ENCODE peak calls at places on chromosomes 16 and 17, in five cellular contexts. S is RWPE1, H is stomach, Z is heart right ventricle, P is fibroblast of pulmonary artery. R is an unnamed sample.
A peak's percentile ranks its signal among the peaks of the same experiment; 100 is the strongest.

GRCh38 chr16:880471-881171 is 80.1 kb upstream of the GNG13 start:
- DNase-seq in H (no peak), P (no peak), Z (no peak), S (no peak), R (no peak)

GRCh38 chr17:76899414-76899813 is 31.2 kb downstream of the MGAT5B start:
- DNase-seq in S (no peak), H (no peak), Z (no peak), P (no peak), R (no peak)

GRCh38 chr16:85172465-85173071 is 60.3 kb upstream of the CIBAR2 start:
- DNase-seq in H (no peak), Z (no peak), S (no peak), P (peak; percentile 35), R (peak; percentile 18)

GRCh38 chr17:1126327-1126726 is 53.5 kb downstream of the ABR start:
- DNase-seq in S (no peak), P (no peak), Z (no peak), H (no peak), R (no peak)

GRCh38 chr17:49361129-49361901 is 735 bp downstream of the ZNF652 start:
- DNase-seq in H (peak; percentile 59), S (peak; percentile 55), P (peak; percentile 25), Z (peak; percentile 11), R (peak; percentile 50)

GRCh38 chr17:57499648-57500049 is 243.3 kb downstream of the MSI2 start:
- DNase-seq in Z (no peak), P (no peak), H (no peak), S (no peak), R (no peak)

GRCh38 chr16:17032332-17032731 is 438.4 kb downstream of the XYLT1 start:
- DNase-seq in S (no peak), P (no peak), H (no peak), Z (no peak), R (no peak)

GRCh38 chr16:53378138-53378537 is 56.1 kb upstream of the RBL2 start:
- DNase-seq in H (no peak), P (no peak), Z (no peak), S (peak; percentile 31), R (peak; percentile 61)

GRCh38 chr17:42253601-42254000 is 22.6 kb downstream of the STAT5B start:
- DNase-seq in Z (no peak), P (no peak), H (no peak), S (no peak), R (peak; percentile 41)

GRCh38 chr17:37067555-37068111 is 118.9 kb downstream of the AATF start:
- DNase-seq in S (peak; percentile 76), P (peak; percentile 78), Z (no peak), H (peak; percentile 93), R (peak; percentile 90)

GRCh38 chr16:28000314-28000713 is 63.2 kb downstream of the GSG1L start:
- DNase-seq in P (no peak), Z (no peak), S (no peak), H (no peak), R (no peak)

GRCh38 chr17:57928898-57929297 is 26.3 kb downstream of the CUEDC1 start:
- DNase-seq in P (no peak), Z (no peak), H (no peak), S (no peak), R (no peak)

GRCh38 chr16:49639739-49640388 is 216.0 kb downstream of the ZNF423 start:
- DNase-seq in H (no peak), Z (peak; percentile 75), P (peak; percentile 50), S (no peak), R (no peak)

GRCh38 chr16:30663820-30664528 is 5.7 kb downstream of the FBRS start:
- DNase-seq in P (no peak), H (no peak), S (no peak), Z (no peak), R (no peak)

GRCh38 chr16:74496054-74496453 is 74.8 kb upstream of the CLEC18B start:
- DNase-seq in H (no peak), P (no peak), Z (no peak), S (no peak), R (no peak)

GRCh38 chr17:72677714-72678390 is 414.6 kb downstream of the SLC39A11 start:
- DNase-seq in S (no peak), Z (no peak), H (no peak), P (peak; percentile 65), R (no peak)

GRCh38 chr17:32671891-32672290 is 185.1 kb downstream of the CDK5R1 start:
- DNase-seq in Z (peak; percentile 32), H (peak; percentile 60), P (peak; percentile 4), S (no peak), R (peak; percentile 13)

GRCh38 chr16:10895053-10895946 is 18.3 kb downstream of the CIITA start:
- DNase-seq in Z (peak; percentile 49), S (peak; percentile 60), P (peak; percentile 40), H (no peak), R (peak; percentile 60)

GRCh38 chr17:35433075-35433894 is 985 bp upstream of the SLFN12 start:
- DNase-seq in H (peak; percentile 69), P (peak; percentile 99), S (peak; percentile 90), Z (peak; percentile 84), R (peak; percentile 98)

GRCh38 chr17:72404872-72405271 is 284.1 kb downstream of the SOX9 start:
- DNase-seq in Z (no peak), P (peak; percentile 63), S (no peak), H (no peak), R (peak; percentile 18)

GRCh38 chr17:28983286-28984240 is 22.3 kb downstream of the SEZ6 start:
- DNase-seq in H (no peak), P (peak; percentile 35), S (no peak), Z (no peak), R (no peak)

GRCh38 chr16:84418056-84418849 is 49.9 kb downstream of the ATP2C2 start:
- DNase-seq in S (no peak), Z (no peak), H (no peak), P (no peak), R (no peak)

GRCh38 chr17:66018786-66019185 is 173.1 kb downstream of the CEP112 start:
- DNase-seq in Z (no peak), S (no peak), P (no peak), H (no peak), R (no peak)

GRCh38 chr17:4394208-4395110 is 28.0 kb upstream of the UBE2G1 start:
- DNase-seq in S (peak; percentile 71), Z (no peak), H (no peak), P (no peak), R (peak; percentile 59)

GRCh38 chr17:34728771-34729310 is 149.5 kb downstream of the TMEM132E start:
- DNase-seq in Z (no peak), H (no peak), P (no peak), S (no peak), R (no peak)

GRCh38 chr16:1980026-1980769 is 1.1 kb downstream of the NOXO1 start:
- DNase-seq in P (no peak), S (no peak), Z (no peak), H (peak; percentile 44), R (no peak)

GRCh38 chr17:3755335-3756030 is 31.8 kb downstream of the HASPIN start:
- DNase-seq in H (no peak), P (no peak), Z (no peak), S (no peak), R (no peak)

GRCh38 chr16:86355538-86355937 is 154.8 kb upstream of the FOXF1 start:
- DNase-seq in H (no peak), P (peak; percentile 49), S (peak; percentile 20), Z (no peak), R (peak; percentile 61)

GRCh38 chr16:77840623-77841274 is 52.4 kb downstream of the VAT1L start:
- DNase-seq in P (peak; percentile 26), Z (no peak), H (no peak), S (no peak), R (peak; percentile 27)

GRCh38 chr17:76171701-76172100 is 30.7 kb upstream of the FOXJ1 start:
- DNase-seq in P (no peak), Z (no peak), H (no peak), S (no peak), R (no peak)

GRCh38 chr16:31071861-31072260 is 2.2 kb downstream of the ZNF668 start:
- DNase-seq in Z (no peak), P (peak; percentile 52), H (no peak), S (no peak), R (peak; percentile 11)

GRCh38 chr17:48541574-48542113 is 3.3 kb downstream of the HOXB2 start:
- DNase-seq in S (no peak), H (no peak), Z (peak; percentile 45), P (peak; percentile 75), R (no peak)

GRCh38 chr17:45430738-45431530 is 1.7 kb downstream of the ARHGAP27 start:
- DNase-seq in S (peak; percentile 69), Z (no peak), P (no peak), H (peak; percentile 84), R (no peak)

GRCh38 chr17:64250211-64250835 is 12.7 kb downstream of the TEX2 start:
- DNase-seq in Z (no peak), P (no peak), S (no peak), H (no peak), R (no peak)

DNA sequence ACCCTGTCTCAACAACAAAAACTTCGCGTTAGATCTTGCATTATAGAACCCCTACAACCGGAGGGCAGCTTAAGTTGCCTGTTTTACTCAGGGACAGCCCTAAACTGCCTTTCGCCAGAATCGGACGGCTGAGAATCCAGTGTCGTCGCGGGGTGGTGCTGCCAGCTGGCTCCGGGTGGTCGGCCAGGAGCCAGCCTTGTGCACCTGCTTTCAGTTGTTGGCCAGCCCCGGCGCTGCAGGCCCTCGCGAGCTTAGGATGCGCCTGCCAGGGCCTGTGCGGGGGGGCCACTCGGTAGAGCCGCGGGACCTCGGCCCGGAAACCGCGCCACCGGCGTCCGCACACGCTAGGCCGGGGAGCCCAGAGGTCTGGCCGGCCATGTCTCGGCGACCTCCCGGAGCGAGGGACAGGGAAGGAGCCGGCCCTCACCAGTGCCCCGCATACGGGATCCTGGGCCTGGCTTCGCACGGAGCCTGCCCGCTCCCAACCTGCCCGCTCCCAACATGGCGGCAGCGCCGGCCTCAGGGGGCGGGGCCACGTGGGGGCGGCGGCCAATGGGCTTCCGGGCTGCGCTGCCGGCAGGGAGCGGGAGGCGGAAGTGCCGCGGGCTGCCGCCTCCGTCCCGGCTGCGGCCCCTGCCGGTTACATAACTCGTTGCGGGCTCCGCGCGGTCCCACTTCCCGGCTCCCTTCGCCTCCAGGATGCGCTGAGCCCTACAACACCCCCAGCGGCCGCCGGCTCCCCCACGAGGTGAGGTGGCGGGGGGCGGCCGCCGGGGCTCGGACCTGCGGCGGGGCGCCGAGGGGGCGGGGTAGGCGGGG is 14.2 kb downstream of the NAA60 start:
- DNase-seq in Z (peak; percentile 87), H (peak; percentile 91), S (peak; percentile 98), P (peak; percentile 90), R (peak; percentile 87)
- TF ChIP-seq CTCF in Z (peak; percentile 39), H (peak; percentile 41), S (peak; percentile 28), P (peak; percentile 31), R (peak; percentile 34)

GRCh38 chr16:11949527-11949926 is 7.7 kb upstream of the NPIPB2 start:
- DNase-seq in S (peak; percentile 31), Z (peak; percentile 23), H (no peak), P (peak; percentile 51), R (peak; percentile 56)
- TF ChIP-seq CTCF in S (peak; percentile 46), Z (peak; percentile 37), H (no peak), P (peak; percentile 44), R (peak; percentile 39)

DNA sequence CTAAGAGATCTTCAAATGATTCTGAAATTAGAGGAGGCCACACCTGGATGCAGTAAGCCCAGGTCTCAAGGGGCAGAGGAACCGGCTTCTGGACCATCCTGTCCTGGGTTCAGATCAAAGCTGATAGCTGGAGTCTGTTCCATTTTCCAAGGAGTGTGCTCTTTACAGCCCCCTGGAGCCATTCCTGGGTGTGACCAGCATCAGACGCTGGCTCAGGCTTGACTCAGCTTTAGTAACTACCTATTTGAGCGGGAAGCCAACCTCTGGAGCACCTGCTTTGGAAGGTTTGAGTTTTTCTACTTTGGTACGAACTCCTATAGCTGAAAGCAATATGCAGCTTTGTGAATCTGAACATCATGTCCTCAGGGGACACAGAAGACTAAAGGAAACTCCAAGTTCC is 12.9 kb upstream of the BBS2 start:
- DNase-seq in S (peak; percentile 33), P (no peak), H (no peak), Z (no peak), R (no peak)
- TF ChIP-seq CTCF in S (no peak), P (no peak), H (no peak), Z (no peak), R (no peak)

GRCh38 chr16:54957403-54957802 is 26.7 kb downstream of the IRX5 start:
- DNase-seq in P (no peak), H (peak; percentile 57), Z (no peak), S (peak; percentile 24), R (peak; percentile 68)
- TF ChIP-seq CTCF in P (peak; percentile 41), H (no peak), Z (peak; percentile 45), S (peak; percentile 29), R (peak; percentile 42)